ENCODE peak calls at places on chromosomes 16 and 17, in four cellular contexts. One of them, this sample, is unnamed.

GRCh38 chr16:50940275-50940854 is 198.5 kb downstream of the CYLD start:
- DNase-seq in HepG2: no peak
- DNase-seq in K562: no peak
- DNase-seq in GM12878: no peak
- DNase-seq in this sample: no peak

GRCh38 chr16:74034862-74035261 is 261.8 kb upstream of the PSMD7 start:
- DNase-seq in HepG2: peak
- DNase-seq in K562: peak
- DNase-seq in GM12878: no peak
- DNase-seq in this sample: peak

GRCh38 chr16:74718140-74718539 is 17.5 kb upstream of the MLKL start:
- DNase-seq in HepG2: no peak
- DNase-seq in K562: peak
- DNase-seq in GM12878: no peak
- DNase-seq in this sample: no peak

GRCh38 chr16:23110257-23110899 is 38.9 kb downstream of the USP31 start:
- DNase-seq in HepG2: no peak
- DNase-seq in K562: no peak
- DNase-seq in GM12878: no peak
- DNase-seq in this sample: no peak

GRCh38 chr17:75645889-75646625 is 12.8 kb downstream of the SMIM5 start:
- DNase-seq in HepG2: peak
- DNase-seq in K562: no peak
- DNase-seq in GM12878: peak
- DNase-seq in this sample: no peak

GRCh38 chr16:76265434-76266045 is 11.7 kb upstream of the CNTNAP4 start:
- DNase-seq in HepG2: peak
- DNase-seq in K562: peak
- DNase-seq in GM12878: no peak
- DNase-seq in this sample: peak

GRCh38 chr17:17561408-17562144 is 29.9 kb downstream of the PEMT start:
- DNase-seq in HepG2: no peak
- DNase-seq in K562: no peak
- DNase-seq in GM12878: no peak
- DNase-seq in this sample: no peak

GRCh38 chr16:57257455-57258070 is 12.5 kb downstream of the ARL2BP start:
- DNase-seq in HepG2: no peak
- DNase-seq in K562: no peak
- DNase-seq in GM12878: no peak
- DNase-seq in this sample: no peak

GRCh38 chr17:68499587-68499986 is 12.6 kb upstream of the PRKAR1A start:
- DNase-seq in HepG2: no peak
- DNase-seq in K562: no peak
- DNase-seq in GM12878: no peak
- DNase-seq in this sample: no peak

GRCh38 chr16:27980076-27980775 is 83.3 kb downstream of the GSG1L start:
- DNase-seq in HepG2: no peak
- DNase-seq in K562: no peak
- DNase-seq in GM12878: no peak
- DNase-seq in this sample: no peak

GRCh38 chr16:73697336-73697735 is 599.3 kb upstream of the PSMD7 start:
- DNase-seq in HepG2: no peak
- DNase-seq in K562: no peak
- DNase-seq in GM12878: no peak
- DNase-seq in this sample: no peak

GRCh38 chr17:50508573-50509460 is 578 bp downstream of the MYCBPAP start:
- DNase-seq in HepG2: no peak
- DNase-seq in K562: no peak
- DNase-seq in GM12878: no peak
- DNase-seq in this sample: no peak

GRCh38 chr16:66427036-66427446 is at the start of gene BEAN1:
- DNase-seq in HepG2: no peak
- DNase-seq in K562: peak
- DNase-seq in GM12878: no peak
- DNase-seq in this sample: peak

GRCh38 chr17:58232707-58233156 is 5.7 kb upstream of the LPO start:
- DNase-seq in HepG2: no peak
- DNase-seq in K562: peak
- DNase-seq in GM12878: peak
- DNase-seq in this sample: no peak

GRCh38 chr17:28662527-28662829 is 473 bp downstream of the SUPT6H start:
- DNase-seq in HepG2: no peak
- DNase-seq in K562: no peak
- DNase-seq in GM12878: no peak
- DNase-seq in this sample: peak

GRCh38 chr16:4263504-4264436 is 9.1 kb downstream of the TFAP4 start:
- DNase-seq in HepG2: peak
- DNase-seq in K562: peak
- DNase-seq in GM12878: no peak
- DNase-seq in this sample: peak

GRCh38 chr17:75685508-75685907 is 18.4 kb downstream of the SAP30BP start:
- DNase-seq in HepG2: no peak
- DNase-seq in K562: no peak
- DNase-seq in GM12878: no peak
- DNase-seq in this sample: no peak

GRCh38 chr16:79411357-79411756 is 189.2 kb downstream of the MAF start:
- DNase-seq in HepG2: no peak
- DNase-seq in K562: no peak
- DNase-seq in GM12878: no peak
- DNase-seq in this sample: no peak

GRCh38 chr17:12959441-12959840 is 58.4 kb downstream of the ELAC2 start:
- DNase-seq in HepG2: no peak
- DNase-seq in K562: no peak
- DNase-seq in GM12878: no peak
- DNase-seq in this sample: no peak

GRCh38 chr17:42750730-42751356 is 6.0 kb upstream of the EZH1 start:
- DNase-seq in HepG2: no peak
- DNase-seq in K562: peak
- DNase-seq in GM12878: no peak
- DNase-seq in this sample: no peak

GRCh38 chr17:79899584-79899983 is 60.3 kb upstream of the CBX4 start:
- DNase-seq in HepG2: no peak
- DNase-seq in K562: no peak
- DNase-seq in GM12878: no peak
- DNase-seq in this sample: no peak

GRCh38 chr17:49548051-49548505 is 27.6 kb upstream of the NXPH3 start:
- DNase-seq in HepG2: no peak
- DNase-seq in K562: no peak
- DNase-seq in GM12878: no peak
- DNase-seq in this sample: no peak

GRCh38 chr16:57471852-57472664 is 9.6 kb downstream of the POLR2C start:
- DNase-seq in HepG2: peak
- DNase-seq in K562: no peak
- DNase-seq in GM12878: no peak
- DNase-seq in this sample: no peak

GRCh38 chr17:65677932-65678331 is 116.5 kb upstream of the AXIN2 start:
- DNase-seq in HepG2: peak
- DNase-seq in K562: no peak
- DNase-seq in GM12878: no peak
- DNase-seq in this sample: no peak

GRCh38 chr16:19804538-19805323 is 79.9 kb downstream of the GPRC5B start:
- DNase-seq in HepG2: no peak
- DNase-seq in K562: no peak
- DNase-seq in GM12878: no peak
- DNase-seq in this sample: no peak

GRCh38 chr16:2473425-2473926 is 1.5 kb upstream of the TBC1D24 start:
- DNase-seq in HepG2: no peak
- DNase-seq in K562: peak
- DNase-seq in GM12878: no peak
- DNase-seq in this sample: no peak

GRCh38 chr16:2824626-2825025 is 5.5 kb upstream of the ZG16B start:
- DNase-seq in HepG2: no peak
- DNase-seq in K562: no peak
- DNase-seq in GM12878: no peak
- DNase-seq in this sample: no peak

GRCh38 chr17:67606471-67606870 is 111.3 kb upstream of the NOL11 start:
- DNase-seq in HepG2: no peak
- DNase-seq in K562: no peak
- DNase-seq in GM12878: no peak
- DNase-seq in this sample: no peak

GRCh38 chr17:31425646-31426045 is 34.2 kb downstream of the RAB11FIP4 start:
- DNase-seq in HepG2: peak
- DNase-seq in K562: no peak
- DNase-seq in GM12878: no peak
- DNase-seq in this sample: no peak

GRCh38 chr17:74262601-74263000 is 11.4 kb upstream of the DNAI2 start:
- DNase-seq in HepG2: no peak
- DNase-seq in K562: no peak
- DNase-seq in GM12878: no peak
- DNase-seq in this sample: no peak

GRCh38 chr16:72198021-72198420 is 26.1 kb upstream of the PMFBP1 start:
- DNase-seq in HepG2: no peak
- DNase-seq in K562: peak
- DNase-seq in GM12878: no peak
- DNase-seq in this sample: no peak

GRCh38 chr17:9402590-9403199 is 172.9 kb downstream of the STX8 start:
- DNase-seq in HepG2: peak
- DNase-seq in K562: no peak
- DNase-seq in GM12878: no peak
- DNase-seq in this sample: peak

GRCh38 chr17:78839762-78840529 is 668 bp downstream of the USP36 start:
- DNase-seq in HepG2: peak
- DNase-seq in K562: no peak
- DNase-seq in GM12878: no peak
- DNase-seq in this sample: peak

GRCh38 chr17:28072935-28073533 is 30.6 kb downstream of the NLK start:
- DNase-seq in HepG2: no peak
- DNase-seq in K562: no peak
- DNase-seq in GM12878: no peak
- DNase-seq in this sample: no peak

DNA sequence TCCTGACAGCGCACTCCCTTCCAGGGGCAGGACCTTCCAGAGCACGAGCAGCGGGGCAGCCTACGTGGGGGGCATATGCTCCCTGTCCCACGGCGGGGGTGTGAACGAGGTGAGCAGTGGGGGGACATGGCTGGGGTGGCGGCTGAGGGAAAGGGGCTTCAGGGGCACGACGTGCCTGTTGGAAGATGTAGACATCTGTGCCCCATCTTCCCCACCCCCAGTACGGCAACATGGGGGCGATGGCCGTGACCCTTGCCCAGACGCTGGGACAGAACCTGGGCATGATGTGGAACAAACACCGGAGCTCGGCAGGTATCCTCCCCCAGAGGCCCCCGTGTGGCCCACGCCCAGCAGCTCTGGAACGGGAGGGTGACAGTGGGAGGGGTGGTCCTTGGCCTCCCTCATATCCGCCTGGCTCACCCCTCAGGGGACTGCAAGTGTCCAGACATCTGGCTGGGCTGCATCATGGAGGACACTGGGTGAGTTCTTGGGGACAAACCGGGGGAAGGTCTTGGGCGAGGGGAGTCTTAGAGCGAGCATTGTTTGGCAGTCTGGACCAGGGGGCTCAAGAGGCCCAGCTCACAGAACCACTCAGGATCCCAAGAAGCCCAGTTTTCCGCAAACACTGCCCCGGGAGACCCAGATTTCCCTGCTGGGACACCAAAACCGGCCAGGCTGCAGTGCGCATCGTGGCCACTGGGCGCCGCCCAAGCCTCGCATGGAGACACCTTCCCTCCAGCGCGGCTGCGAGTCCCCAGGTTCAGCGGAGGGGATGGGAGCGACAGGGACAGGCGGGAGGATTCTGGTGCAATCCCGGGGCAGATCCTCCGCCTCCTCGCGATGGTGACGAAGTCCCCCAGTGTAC is 15.7 kb downstream of the ADAM11 start:
- DNase-seq in HepG2: peak
- DNase-seq in K562: peak
- DNase-seq in GM12878: no peak
- DNase-seq in this sample: peak
- TF ChIP-seq SP1 in HepG2: peak
- TF ChIP-seq SP1 in K562: no peak
- TF ChIP-seq SP1 in GM12878: no peak
- TF ChIP-seq SP1 in this sample: no peak

GRCh38 chr16:30110661-30111060 is 2.7 kb downstream of the GDPD3 start:
- DNase-seq in HepG2: no peak
- DNase-seq in K562: no peak
- DNase-seq in GM12878: no peak
- DNase-seq in this sample: no peak

GRCh38 chr16:30112197-30113030 is 923 bp downstream of the GDPD3 start:
- DNase-seq in HepG2: peak
- DNase-seq in K562: peak
- DNase-seq in GM12878: no peak
- DNase-seq in this sample: peak

GRCh38 chr16:30104492-30104891 is 8.5 kb upstream of the YPEL3 start:
- DNase-seq in HepG2: no peak
- DNase-seq in K562: no peak
- DNase-seq in GM12878: no peak
- DNase-seq in this sample: no peak

GRCh38 chr16:30104090-30104489 is 8.1 kb upstream of the YPEL3 start:
- DNase-seq in HepG2: no peak
- DNase-seq in K562: no peak
- DNase-seq in GM12878: no peak
- DNase-seq in this sample: no peak

DNA sequence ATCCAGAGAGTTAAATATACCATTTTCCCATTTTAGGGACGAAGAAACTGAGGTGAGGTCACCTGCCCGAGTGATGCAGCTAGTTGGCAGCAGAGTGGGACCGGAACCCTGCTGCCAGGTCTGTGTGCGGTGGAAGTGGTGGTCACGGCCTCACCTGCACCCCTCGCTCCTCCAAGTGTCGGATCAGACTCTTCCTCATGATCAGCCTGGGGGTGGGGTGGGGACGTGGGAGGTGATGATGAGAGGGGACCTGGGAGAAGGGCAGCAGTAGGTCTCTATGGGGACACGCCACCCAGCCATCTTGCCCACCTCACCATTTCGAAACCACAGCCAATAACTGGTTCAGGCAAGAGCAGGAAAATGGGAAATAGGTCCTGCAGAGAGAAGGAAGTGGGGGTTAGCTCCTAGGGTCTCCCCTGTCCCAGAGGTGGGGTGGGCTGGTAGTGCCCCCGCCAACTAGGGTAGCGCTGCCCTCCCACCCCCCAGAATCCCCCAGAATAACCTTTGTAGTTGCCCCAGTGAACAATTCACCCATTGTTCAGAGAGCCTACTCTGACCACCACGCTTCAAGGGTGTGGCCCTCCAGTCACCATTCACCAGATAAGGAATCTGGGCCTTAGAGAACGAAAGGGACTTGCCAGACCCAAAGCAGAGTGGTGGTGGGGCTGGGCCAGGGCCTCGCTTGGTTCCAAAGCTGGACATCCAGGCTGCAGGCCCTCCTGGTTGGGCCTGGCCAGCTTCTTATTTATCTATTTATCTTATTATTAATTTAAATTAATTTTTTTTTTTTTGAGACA is 5.1 kb downstream of the GDPD3 start:
- DNase-seq in HepG2: no peak
- DNase-seq in K562: no peak
- DNase-seq in GM12878: no peak
- DNase-seq in this sample: no peak
- TF ChIP-seq BHLHE40 in HepG2: no peak
- TF ChIP-seq BHLHE40 in K562: no peak
- TF ChIP-seq BHLHE40 in GM12878: no peak
- TF ChIP-seq BHLHE40 in this sample: no peak

GRCh38 chr16:55661842-55662479 is 6.2 kb downstream of the SLC6A2 start:
- DNase-seq in HepG2: no peak
- DNase-seq in K562: no peak
- DNase-seq in GM12878: no peak
- DNase-seq in this sample: no peak
- TF ChIP-seq SP1 in HepG2: no peak
- TF ChIP-seq SP1 in K562: no peak
- TF ChIP-seq SP1 in GM12878: no peak
- TF ChIP-seq SP1 in this sample: no peak

GRCh38 chr16:14205666-14206065 is 134.5 kb downstream of the MRTFB start:
- DNase-seq in HepG2: no peak
- DNase-seq in K562: no peak
- DNase-seq in GM12878: no peak
- DNase-seq in this sample: no peak
- TF ChIP-seq BHLHE40 in HepG2: no peak
- TF ChIP-seq BHLHE40 in K562: no peak
- TF ChIP-seq BHLHE40 in GM12878: no peak
- TF ChIP-seq BHLHE40 in this sample: no peak